ENCODE peak calls at places on chromosomes 16 and 17, in ten cellular contexts. One of them, this sample, is unnamed.

GRCh38 chr16:177394-177822 is 928 bp downstream of the HBA1 start:
- DNase-seq in GM23248: peak; percentile 40
- DNase-seq in GM12865: no peak
- DNase-seq in caudate nucleus: no peak
- DNase-seq in AG09309: no peak
- DNase-seq in mucosa of gallbladder: no peak
- DNase-seq in AG10803: no peak
- DNase-seq in AG09319: no peak
- DNase-seq in AG04450: no peak
- DNase-seq in NCI-H1092: no peak
- DNase-seq in this sample: no peak

GRCh38 chr16:4028144-4028543 is 88.1 kb downstream of the ADCY9 start:
- DNase-seq in GM23248: no peak
- DNase-seq in GM12865: no peak
- DNase-seq in caudate nucleus: no peak
- DNase-seq in AG09309: no peak
- DNase-seq in mucosa of gallbladder: no peak
- DNase-seq in AG10803: no peak
- DNase-seq in AG09319: no peak
- DNase-seq in AG04450: no peak
- DNase-seq in NCI-H1092: no peak
- DNase-seq in this sample: no peak

GRCh38 chr16:67459858-67460144 is 21.2 kb downstream of the ATP6V0D1 start:
- DNase-seq in GM23248: no peak
- DNase-seq in GM12865: no peak
- DNase-seq in caudate nucleus: no peak
- DNase-seq in AG09309: no peak
- DNase-seq in mucosa of gallbladder: no peak
- DNase-seq in AG10803: no peak
- DNase-seq in AG09319: no peak
- DNase-seq in AG04450: no peak
- DNase-seq in NCI-H1092: no peak
- DNase-seq in this sample: no peak

GRCh38 chr17:41592601-41593305 is 6.1 kb upstream of the KRT14 start:
- DNase-seq in GM23248: no peak
- DNase-seq in GM12865: no peak
- DNase-seq in caudate nucleus: no peak
- DNase-seq in AG09309: no peak
- DNase-seq in mucosa of gallbladder: no peak
- DNase-seq in AG10803: no peak
- DNase-seq in AG09319: no peak
- DNase-seq in AG04450: no peak
- DNase-seq in NCI-H1092: no peak
- DNase-seq in this sample: no peak

GRCh38 chr17:2064980-2065785 is 10.3 kb downstream of the HIC1 start:
- DNase-seq in GM23248: peak; percentile 85
- DNase-seq in GM12865: peak; percentile 81
- DNase-seq in caudate nucleus: no peak
- DNase-seq in AG09309: no peak
- DNase-seq in mucosa of gallbladder: no peak
- DNase-seq in AG10803: peak; percentile 66
- DNase-seq in AG09319: no peak
- DNase-seq in AG04450: no peak
- DNase-seq in NCI-H1092: no peak
- DNase-seq in this sample: no peak

GRCh38 chr16:87044031-87044380 is 273.2 kb downstream of the C16orf95 start:
- DNase-seq in GM23248: no peak
- DNase-seq in GM12865: no peak
- DNase-seq in caudate nucleus: no peak
- DNase-seq in AG09309: no peak
- DNase-seq in mucosa of gallbladder: no peak
- DNase-seq in AG10803: no peak
- DNase-seq in AG09319: no peak
- DNase-seq in AG04450: no peak
- DNase-seq in NCI-H1092: no peak
- DNase-seq in this sample: no peak

GRCh38 chr17:49106366-49107210 is 26.0 kb upstream of the B4GALNT2 start:
- DNase-seq in GM23248: peak; percentile 60
- DNase-seq in GM12865: no peak
- DNase-seq in caudate nucleus: no peak
- DNase-seq in AG09309: no peak
- DNase-seq in mucosa of gallbladder: peak; percentile 17
- DNase-seq in AG10803: peak; percentile 39
- DNase-seq in AG09319: no peak
- DNase-seq in AG04450: no peak
- DNase-seq in NCI-H1092: no peak
- DNase-seq in this sample: no peak

GRCh38 chr17:69796093-69796492 is 278.9 kb upstream of the KCNJ16 start:
- DNase-seq in GM23248: no peak
- DNase-seq in GM12865: no peak
- DNase-seq in caudate nucleus: no peak
- DNase-seq in AG09309: no peak
- DNase-seq in mucosa of gallbladder: no peak
- DNase-seq in AG10803: no peak
- DNase-seq in AG09319: no peak
- DNase-seq in AG04450: no peak
- DNase-seq in NCI-H1092: no peak
- DNase-seq in this sample: no peak

GRCh38 chr17:78231991-78232759 is 744 bp downstream of the TMEM235 start:
- DNase-seq in GM23248: peak; percentile 40
- DNase-seq in GM12865: no peak
- DNase-seq in caudate nucleus: no peak
- DNase-seq in AG09309: no peak
- DNase-seq in mucosa of gallbladder: no peak
- DNase-seq in AG10803: no peak
- DNase-seq in AG09319: no peak
- DNase-seq in AG04450: no peak
- DNase-seq in NCI-H1092: no peak
- DNase-seq in this sample: no peak

GRCh38 chr17:82023447-82024241 is 539 bp downstream of the LRRC45 start:
- DNase-seq in GM23248: peak; percentile 56
- DNase-seq in GM12865: peak; percentile 41
- DNase-seq in caudate nucleus: no peak
- DNase-seq in AG09309: no peak
- DNase-seq in mucosa of gallbladder: no peak
- DNase-seq in AG10803: no peak
- DNase-seq in AG09319: no peak
- DNase-seq in AG04450: no peak
- DNase-seq in NCI-H1092: no peak
- DNase-seq in this sample: no peak

GRCh38 chr17:62792122-62792800 is 15.9 kb downstream of the MARCHF10 start:
- DNase-seq in GM23248: peak; percentile 91
- DNase-seq in GM12865: no peak
- DNase-seq in caudate nucleus: no peak
- DNase-seq in AG09309: peak; percentile 90
- DNase-seq in mucosa of gallbladder: peak; percentile 72
- DNase-seq in AG10803: peak; percentile 92
- DNase-seq in AG09319: peak; percentile 72
- DNase-seq in AG04450: peak; percentile 91
- DNase-seq in NCI-H1092: no peak
- DNase-seq in this sample: peak; percentile 81

This sample was measured in glomerular endothelial cell.